ENCODE peak calls at places on chromosomes 16 and 17, in ten cellular contexts. D, P, F, V, G, Q, K, U, W and N are unnamed samples. For H3K4me1, the result is how much of the 10 kb centered on the place peaks cover.

GRCh38 chr16:56911771-56912541 is 20.0 kb upstream of the HERPUD1 start:
- DNase-seq in W (peak), U (no peak), G (peak), V (peak), K (no peak), P (peak), D (peak), Q (peak), F (no peak), N (no peak)

GRCh38 chr16:87076950-87077749 is 240.0 kb downstream of the C16orf95 start:
- DNase-seq in Q (no peak), K (peak), V (peak), W (peak), U (peak), P (peak), G (peak), F (no peak), D (peak), N (no peak)

GRCh38 chr16:4936181-4936990 is 562 bp downstream of the PPL start:
- DNase-seq in D (no peak), V (peak), G (peak), P (peak), F (no peak), W (peak), K (peak), U (peak), Q (no peak), N (peak)

GRCh38 chr17:2171725-2172446 is 117.0 kb downstream of the HIC1 start:
- DNase-seq in U (no peak), P (peak), G (peak), Q (peak), D (peak), K (no peak), W (peak), F (peak), V (peak), N (peak)

GRCh38 chr17:7951143-7951792 is 19.3 kb downstream of the CNTROB start:
- DNase-seq in V (no peak), K (no peak), D (no peak), F (no peak), W (no peak), Q (no peak), U (no peak), P (no peak), G (no peak), N (no peak)

GRCh38 chr17:41972571-41973411 is 6.2 kb downstream of the CNP start:
- DNase-seq in V (no peak), Q (no peak), F (peak), W (no peak), G (no peak), D (peak), P (no peak), U (peak), K (peak), N (no peak)

GRCh38 chr16:86216591-86216990 is 293.7 kb upstream of the FOXF1 start:
- DNase-seq in W (no peak), U (no peak), F (no peak), D (no peak), G (no peak), K (no peak), Q (no peak), P (no peak), V (no peak), N (no peak)

GRCh38 chr17:77028900-77029299 is 111.9 kb upstream of the SEC14L1 start:
- DNase-seq in V (no peak), F (no peak), G (no peak), W (no peak), D (no peak), K (no peak), U (no peak), P (no peak), Q (no peak), N (no peak)

GRCh38 chr17:59487161-59487873 is 78.1 kb upstream of the DHX40 start:
- DNase-seq in P (no peak), F (no peak), Q (no peak), D (no peak), V (no peak), U (no peak), W (no peak), K (no peak), G (no peak), N (no peak)

GRCh38 chr16:86200722-86201121 is 301.8 kb downstream of the IRF8 start:
- DNase-seq in D (no peak), G (no peak), K (no peak), Q (no peak), U (no peak), F (no peak), P (no peak), V (no peak), W (no peak), N (no peak)

GRCh38 chr17:81129711-81130367 is 35.5 kb upstream of the PVALEF start:
- DNase-seq in U (no peak), K (no peak), P (no peak), V (no peak), G (no peak), F (no peak), D (no peak), Q (no peak), W (no peak), N (no peak)

GRCh38 chr16:6020162-6020980 is 922.8 kb upstream of the EEF2KMT start:
- DNase-seq in G (no peak), F (no peak), V (no peak), D (no peak), U (peak), W (no peak), P (no peak), K (no peak), Q (no peak), N (no peak)

GRCh38 chr17:82900741-82901140 is 60.9 kb upstream of the ZNF750 start:
- DNase-seq in K (no peak), G (no peak), D (no peak), Q (no peak), P (no peak), F (no peak), U (no peak), V (no peak), W (no peak), N (no peak)

GRCh38 chr16:88580371-88580770 is 10.2 kb downstream of the ZC3H18 start:
- DNase-seq in K (no peak), U (no peak), W (no peak), F (no peak), D (no peak), Q (no peak), G (no peak), V (no peak), P (no peak), N (no peak)

GRCh38 chr17:75133001-75133400 is 1.5 kb upstream of the NT5C start:
- DNase-seq in P (no peak), U (no peak), W (no peak), F (no peak), V (no peak), K (no peak), Q (no peak), G (no peak), D (no peak), N (no peak)

GRCh38 chr16:78175287-78175686 is 75.8 kb downstream of the WWOX start:
- DNase-seq in V (no peak), F (no peak), K (no peak), P (no peak), G (no peak), Q (no peak), D (no peak), W (no peak), U (no peak), N (no peak)

GRCh38 chr17:10768766-10769383 is 35.0 kb downstream of the TMEM238L start:
- DNase-seq in U (no peak), K (no peak), P (no peak), V (no peak), F (no peak), D (no peak), W (no peak), Q (no peak), G (no peak), N (no peak)

GRCh38 chr16:56603589-56603988 is 4.8 kb upstream of the MT2A start:
- DNase-seq in F (no peak), Q (no peak), W (no peak), V (peak), G (no peak), K (no peak), D (peak), U (peak), P (peak), N (no peak)

GRCh38 chr16:50436271-50436670 is 67.5 kb upstream of the BRD7 start:
- DNase-seq in F (no peak), D (no peak), Q (no peak), W (no peak), V (no peak), G (no peak), U (no peak), K (no peak), P (no peak), N (no peak)

GRCh38 chr17:67071595-67071994 is 27.2 kb downstream of the CACNG1 start:
- DNase-seq in F (no peak), D (no peak), G (no peak), U (no peak), Q (no peak), W (no peak), V (no peak), K (no peak), P (no peak), N (no peak)

GRCh38 chr16:67546761-67547422 is 15.4 kb upstream of the CTCF start:
- DNase-seq in P (peak), K (peak), Q (peak), F (peak), W (peak), U (peak), G (peak), D (peak), V (peak), N (peak)

GRCh38 chr17:63116967-63117366 is 150.9 kb downstream of the TANC2 start:
- DNase-seq in G (no peak), V (no peak), F (no peak), K (no peak), D (no peak), U (peak), W (no peak), Q (no peak), P (no peak), N (no peak)

GRCh38 chr17:73772107-73772705 is 128.0 kb upstream of the SDK2 start:
- DNase-seq in Q (no peak), W (no peak), F (no peak), G (no peak), U (no peak), K (no peak), P (no peak), V (no peak), D (no peak), N (no peak)

GRCh38 chr17:73782641-73783381 is 138.6 kb upstream of the SDK2 start:
- DNase-seq in D (no peak), Q (no peak), V (peak), U (no peak), F (no peak), W (no peak), K (no peak), P (peak), G (no peak), N (no peak)

GRCh38 chr17:73782231-73782630 is 138.0 kb upstream of the SDK2 start:
- DNase-seq in P (no peak), U (no peak), V (no peak), G (no peak), K (no peak), W (no peak), Q (no peak), D (no peak), F (no peak), N (no peak)

GRCh38 chr17:73773702-73774101 is 129.5 kb upstream of the SDK2 start:
- DNase-seq in K (no peak), D (no peak), V (no peak), F (no peak), Q (no peak), P (no peak), G (no peak), U (no peak), W (no peak), N (no peak)

DNA sequence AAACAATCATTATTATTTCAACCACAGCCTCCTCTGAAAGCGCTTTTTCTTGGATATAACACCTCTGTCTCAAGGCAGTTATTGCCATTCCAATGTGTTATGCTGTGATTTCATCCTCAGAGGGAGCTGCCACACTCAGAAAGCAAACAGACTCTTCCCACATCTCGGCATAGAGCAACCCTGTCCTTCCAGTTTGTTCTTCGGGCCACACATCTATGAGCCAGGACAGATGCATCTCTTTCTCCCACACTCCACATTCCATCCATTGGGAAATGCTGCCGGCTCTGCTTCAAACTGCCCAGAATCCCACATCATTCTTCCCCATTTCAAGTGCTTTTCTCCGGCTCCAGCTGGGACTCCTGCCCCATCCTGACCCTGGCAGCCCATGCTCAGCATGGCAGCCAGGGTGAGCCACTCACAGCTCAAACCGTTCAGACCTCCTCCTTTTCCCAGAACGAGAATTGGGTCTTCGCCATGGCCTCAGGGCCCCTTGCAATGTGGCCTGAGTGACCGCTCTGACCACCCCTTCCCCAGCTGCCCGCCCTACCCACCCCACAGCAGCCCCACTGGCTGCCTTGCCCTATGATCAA is 132.8 kb upstream of the SDK2 start:
- DNase-seq in U (no peak), K (no peak), G (no peak), W (peak), D (no peak), Q (no peak), V (no peak), F (no peak), P (no peak), N (no peak)
- TF ChIP-seq CTCF in U (no peak), K (no peak), G (peak), W (no peak), D (no peak), Q (no peak), V (no peak), F (no peak), P (no peak), N (no peak)

DNA sequence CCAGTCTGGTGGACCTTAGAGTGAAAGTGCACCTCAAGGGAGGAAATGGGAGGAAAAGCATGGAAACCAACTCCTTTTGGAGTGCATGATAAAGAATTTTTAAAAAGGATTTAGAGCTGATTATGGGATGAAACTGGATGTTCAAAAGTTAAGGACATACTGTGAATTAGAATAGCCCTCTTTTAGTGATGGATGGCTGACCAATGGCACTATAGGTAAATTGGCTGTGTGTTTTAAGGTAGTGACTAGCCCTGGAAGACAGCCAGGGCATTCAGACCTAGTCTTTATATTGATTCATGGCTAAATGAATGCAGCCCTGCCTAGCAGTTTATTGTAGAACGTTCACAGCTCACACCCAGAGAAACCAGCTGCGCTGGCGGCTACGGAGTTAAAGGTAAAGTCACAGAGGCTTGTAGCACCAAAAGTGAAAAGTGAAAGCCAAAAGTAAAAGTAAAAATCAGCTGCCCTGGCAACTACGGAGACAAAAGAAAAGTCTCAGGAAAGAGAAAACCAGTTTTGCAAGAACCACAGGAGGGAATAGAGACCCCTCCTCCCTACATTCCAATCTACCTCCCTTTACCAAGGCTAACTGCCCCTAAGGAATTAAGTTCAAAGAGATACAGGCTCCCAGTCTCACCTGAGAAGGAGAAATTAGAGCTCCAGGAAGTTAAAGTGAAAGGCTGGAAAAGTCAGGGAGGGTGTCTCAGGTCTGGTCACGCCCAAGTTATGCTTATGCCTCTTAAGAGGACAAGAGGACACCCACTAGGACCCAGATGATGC is 21.8 kb downstream of the ACSM1 start:
- DNase-seq in K (peak), V (peak), W (peak), U (no peak), D (no peak), F (no peak), G (no peak), P (peak), Q (no peak), N (peak)
- H3K4me3 ChIP-seq in K (peak), V (peak), W (peak), U (no peak), D (peak), F (peak), G (peak), P (peak), Q (no peak), N (peak)

DNA sequence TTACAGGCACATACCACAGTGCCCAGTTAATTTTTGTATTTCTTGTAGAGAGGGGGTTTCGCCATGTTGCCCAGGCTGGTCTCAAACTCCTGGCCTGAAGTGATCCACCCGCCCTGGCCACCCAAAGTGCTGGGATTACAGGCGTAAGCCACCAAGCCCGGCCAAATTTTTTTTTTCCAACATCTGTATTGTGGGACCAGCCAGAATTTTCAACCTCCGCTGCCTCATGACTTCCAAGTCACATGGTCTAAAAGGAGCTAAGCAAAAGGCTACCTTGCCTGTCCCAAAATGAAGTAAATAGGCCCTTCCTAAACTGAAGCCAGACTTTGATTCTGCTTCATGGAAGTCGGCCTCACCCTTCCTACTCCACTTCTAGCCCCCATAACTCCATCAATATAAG is 4.2 kb upstream of the SPAG7 start:
- DNase-seq in G (no peak), W (no peak), P (no peak), U (no peak), F (no peak), K (no peak), D (no peak), Q (no peak), V (no peak), N (no peak)
- H3K4me1 ChIP-seq in G (under half), W (under half), P (under half), U (under half), F (under half), K (under half), D (half or more), Q (under half), V (under half), N (under half)

GRCh38 chr16:72848759-72849664 is 198.9 kb downstream of the ZFHX3 start:
- DNase-seq in G (peak), Q (peak), V (peak), D (peak), U (peak), P (peak), W (peak), F (peak), K (peak), N (peak)
- TF ChIP-seq CTCF in G (no peak), Q (no peak), V (no peak), D (no peak), U (no peak), P (no peak), W (no peak), F (no peak), K (no peak), N (no peak)